ENCODE peak calls at places on chromosome 14, in six cellular contexts. One of them, this sample, is unnamed.

GRCh38 chr14:58954874-58955273 is 233.6 kb upstream of the DAAM1 start:
- DNase-seq in lower leg skin: no peak
- DNase-seq in dorsolateral prefrontal cortex: no peak
- DNase-seq in GM23248: no peak
- DNase-seq in transverse colon: peak; percentile 14
- DNase-seq in foreskin fibroblast: no peak
- DNase-seq in this sample: no peak

GRCh38 chr14:104130974-104131651 is 7.3 kb upstream of the KIF26A start:
- DNase-seq in transverse colon: peak; percentile 66
- DNase-seq in foreskin fibroblast: no peak
- DNase-seq in GM23248: peak; percentile 63
- DNase-seq in dorsolateral prefrontal cortex: no peak
- DNase-seq in lower leg skin: no peak
- DNase-seq in this sample: no peak

GRCh38 chr14:65949711-65950516 is 536.3 kb upstream of the CCDC196 start:
- DNase-seq in transverse colon: peak; percentile 39
- DNase-seq in GM23248: peak; percentile 46
- DNase-seq in dorsolateral prefrontal cortex: no peak
- DNase-seq in lower leg skin: no peak
- DNase-seq in foreskin fibroblast: no peak
- DNase-seq in this sample: no peak

GRCh38 chr14:78345346-78345745 is 175.2 kb downstream of the NRXN3 start:
- DNase-seq in transverse colon: no peak
- DNase-seq in lower leg skin: no peak
- DNase-seq in foreskin fibroblast: no peak
- DNase-seq in dorsolateral prefrontal cortex: no peak
- DNase-seq in GM23248: no peak
- DNase-seq in this sample: no peak

GRCh38 chr14:99454246-99454645 is 26.4 kb downstream of the SETD3 start:
- DNase-seq in GM23248: peak; percentile 21
- DNase-seq in foreskin fibroblast: no peak
- DNase-seq in transverse colon: no peak
- DNase-seq in lower leg skin: no peak
- DNase-seq in dorsolateral prefrontal cortex: no peak
- DNase-seq in this sample: no peak

GRCh38 chr14:58639842-58640484 is 2.2 kb downstream of the DACT1 start:
- DNase-seq in lower leg skin: peak; percentile 24
- DNase-seq in transverse colon: peak; percentile 56
- DNase-seq in GM23248: peak; percentile 89
- DNase-seq in dorsolateral prefrontal cortex: no peak
- DNase-seq in foreskin fibroblast: peak; percentile 83
- DNase-seq in this sample: no peak

GRCh38 chr14:93347850-93348249 is 868 bp downstream of the COX8C start:
- DNase-seq in GM23248: no peak
- DNase-seq in transverse colon: no peak
- DNase-seq in lower leg skin: no peak
- DNase-seq in foreskin fibroblast: no peak
- DNase-seq in dorsolateral prefrontal cortex: no peak
- DNase-seq in this sample: no peak

GRCh38 chr14:60805881-60806569 is 71.5 kb downstream of the MNAT1 start:
- DNase-seq in dorsolateral prefrontal cortex: no peak
- DNase-seq in GM23248: peak; percentile 67
- DNase-seq in transverse colon: no peak
- DNase-seq in lower leg skin: no peak
- DNase-seq in foreskin fibroblast: peak; percentile 64
- DNase-seq in this sample: no peak

GRCh38 chr14:104826197-104826857 is 25.4 kb downstream of the ZBTB42 start:
- DNase-seq in GM23248: peak; percentile 87
- DNase-seq in transverse colon: peak; percentile 95
- DNase-seq in lower leg skin: peak; percentile 85
- DNase-seq in dorsolateral prefrontal cortex: peak; percentile 75
- DNase-seq in foreskin fibroblast: peak; percentile 68
- DNase-seq in this sample: peak; percentile 91

GRCh38 chr14:105201928-105202513 is 20.9 kb upstream of the NUDT14 start:
- DNase-seq in foreskin fibroblast: no peak
- DNase-seq in lower leg skin: no peak
- DNase-seq in transverse colon: no peak
- DNase-seq in GM23248: no peak
- DNase-seq in dorsolateral prefrontal cortex: no peak
- DNase-seq in this sample: no peak

GRCh38 chr14:68486033-68486732 is 306.7 kb downstream of the ZFP36L1 start:
- DNase-seq in transverse colon: no peak
- DNase-seq in dorsolateral prefrontal cortex: no peak
- DNase-seq in GM23248: no peak
- DNase-seq in lower leg skin: no peak
- DNase-seq in foreskin fibroblast: no peak
- DNase-seq in this sample: no peak

GRCh38 chr14:91063119-91063518 is 2.7 kb upstream of the RPS6KA5 start:
- DNase-seq in transverse colon: no peak
- DNase-seq in lower leg skin: no peak
- DNase-seq in GM23248: peak; percentile 2
- DNase-seq in foreskin fibroblast: no peak
- DNase-seq in dorsolateral prefrontal cortex: no peak
- DNase-seq in this sample: peak; percentile 46

GRCh38 chr14:94998702-94999101 is 158.6 kb downstream of the DICER1 start:
- DNase-seq in transverse colon: no peak
- DNase-seq in dorsolateral prefrontal cortex: no peak
- DNase-seq in foreskin fibroblast: no peak
- DNase-seq in GM23248: peak; percentile 16
- DNase-seq in lower leg skin: no peak
- DNase-seq in this sample: no peak

GRCh38 chr14:91817566-91818325 is 49.6 kb downstream of the TC2N start:
- DNase-seq in GM23248: no peak
- DNase-seq in lower leg skin: no peak
- DNase-seq in foreskin fibroblast: no peak
- DNase-seq in transverse colon: no peak
- DNase-seq in dorsolateral prefrontal cortex: no peak
- DNase-seq in this sample: no peak

GRCh38 chr14:66650491-66650911 is 142.6 kb downstream of the GPHN start:
- DNase-seq in GM23248: no peak
- DNase-seq in foreskin fibroblast: no peak
- DNase-seq in lower leg skin: no peak
- DNase-seq in transverse colon: no peak
- DNase-seq in dorsolateral prefrontal cortex: no peak
- DNase-seq in this sample: no peak

GRCh38 chr14:94885481-94886155 is 115.7 kb upstream of the GSC start:
- DNase-seq in dorsolateral prefrontal cortex: no peak
- DNase-seq in foreskin fibroblast: no peak
- DNase-seq in transverse colon: no peak
- DNase-seq in GM23248: no peak
- DNase-seq in lower leg skin: no peak
- DNase-seq in this sample: no peak

GRCh38 chr14:26719514-26719913 is 121.7 kb upstream of the NOVA1 start:
- DNase-seq in dorsolateral prefrontal cortex: no peak
- DNase-seq in transverse colon: no peak
- DNase-seq in GM23248: peak; percentile 78
- DNase-seq in lower leg skin: no peak
- DNase-seq in foreskin fibroblast: peak; percentile 51
- DNase-seq in this sample: no peak

GRCh38 chr14:77058785-77059184 is 30.3 kb upstream of the IRF2BPL start:
- DNase-seq in lower leg skin: no peak
- DNase-seq in foreskin fibroblast: no peak
- DNase-seq in GM23248: no peak
- DNase-seq in dorsolateral prefrontal cortex: no peak
- DNase-seq in transverse colon: no peak
- DNase-seq in this sample: no peak

GRCh38 chr14:103549361-103550311 is 12.8 kb downstream of the BAG5 start:
- DNase-seq in foreskin fibroblast: no peak
- DNase-seq in lower leg skin: no peak
- DNase-seq in GM23248: no peak
- DNase-seq in dorsolateral prefrontal cortex: peak; percentile 80
- DNase-seq in transverse colon: no peak
- DNase-seq in this sample: no peak

GRCh38 chr14:33642641-33643342 is 308.1 kb downstream of the EGLN3 start:
- DNase-seq in lower leg skin: no peak
- DNase-seq in foreskin fibroblast: no peak
- DNase-seq in dorsolateral prefrontal cortex: no peak
- DNase-seq in transverse colon: no peak
- DNase-seq in GM23248: peak; percentile 34
- DNase-seq in this sample: no peak
- H3K4me3 ChIP-seq in lower leg skin: no peak overlapping the region
- H3K4me3 ChIP-seq in foreskin fibroblast: no peak overlapping the region
- H3K4me3 ChIP-seq in dorsolateral prefrontal cortex: no peak overlapping the region
- H3K4me3 ChIP-seq in transverse colon: no peak overlapping the region
- H3K4me3 ChIP-seq in GM23248: no peak overlapping the region
- H3K4me3 ChIP-seq in this sample: no peak overlapping the region

GRCh38 chr14:56796259-56796658 is 14.0 kb downstream of the OTX2 start:
- DNase-seq in transverse colon: no peak
- DNase-seq in foreskin fibroblast: no peak
- DNase-seq in GM23248: no peak
- DNase-seq in lower leg skin: no peak
- DNase-seq in dorsolateral prefrontal cortex: no peak
- DNase-seq in this sample: no peak
- H3K4me3 ChIP-seq in transverse colon: no peak overlapping the region
- H3K4me3 ChIP-seq in foreskin fibroblast: no peak overlapping the region
- H3K4me3 ChIP-seq in GM23248: no peak overlapping the region
- H3K4me3 ChIP-seq in lower leg skin: no peak overlapping the region
- H3K4me3 ChIP-seq in dorsolateral prefrontal cortex: no peak overlapping the region
- H3K4me3 ChIP-seq in this sample: no peak overlapping the region

DNA sequence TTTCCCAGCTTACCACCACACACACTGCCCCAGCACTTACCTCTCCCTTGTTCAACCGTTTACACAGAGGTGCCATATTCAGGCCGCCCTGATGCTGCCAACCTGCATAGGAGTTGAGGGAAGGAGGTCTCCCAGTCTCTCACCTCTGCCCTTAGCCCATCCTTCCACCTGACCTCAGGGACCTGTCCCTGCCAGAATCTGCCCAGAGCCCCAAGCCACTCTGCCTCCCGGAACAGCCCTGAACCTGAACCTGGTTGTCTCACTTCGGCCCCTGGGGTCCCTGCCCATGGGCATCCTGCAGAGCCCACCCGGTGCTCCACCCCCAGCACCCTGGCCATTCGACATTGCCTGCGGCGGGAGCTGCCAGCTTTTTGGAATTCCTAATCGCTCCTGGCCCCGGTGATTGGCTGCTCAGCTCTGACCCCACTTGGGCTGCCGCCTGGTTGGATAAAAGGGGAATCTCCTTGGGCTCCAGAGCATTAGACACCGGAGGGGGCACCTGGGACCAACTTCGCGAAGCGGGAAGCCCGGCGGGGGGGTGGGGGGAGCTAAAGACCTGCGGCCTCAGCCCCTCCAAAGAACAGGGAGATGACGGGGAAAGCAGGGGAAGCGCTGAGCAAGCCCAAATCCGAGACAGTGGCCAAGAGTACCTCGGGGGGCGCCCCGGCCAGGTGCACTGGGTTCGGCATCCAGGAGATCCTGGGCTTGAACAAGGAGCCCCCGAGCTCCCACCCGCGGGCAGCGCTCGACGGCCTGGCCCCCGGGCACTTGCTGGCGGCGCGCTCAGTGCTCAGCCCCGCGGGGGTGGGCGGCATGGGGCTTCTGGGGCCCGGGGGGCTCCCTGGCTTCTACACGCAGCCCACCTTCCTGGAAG is at the start of gene VSX2:
- DNase-seq in dorsolateral prefrontal cortex: no peak
- DNase-seq in GM23248: no peak
- DNase-seq in transverse colon: no peak
- DNase-seq in foreskin fibroblast: no peak
- DNase-seq in lower leg skin: no peak
- DNase-seq in this sample: no peak
- H3K4me3 ChIP-seq in dorsolateral prefrontal cortex: peak within 1 kb of the TSS; percentile 16
- H3K4me3 ChIP-seq in GM23248: no peak within 1 kb of the TSS
- H3K4me3 ChIP-seq in transverse colon: no peak within 1 kb of the TSS
- H3K4me3 ChIP-seq in foreskin fibroblast: no peak within 1 kb of the TSS
- H3K4me3 ChIP-seq in lower leg skin: no peak within 1 kb of the TSS
- H3K4me3 ChIP-seq in this sample: no peak within 1 kb of the TSS

DNA sequence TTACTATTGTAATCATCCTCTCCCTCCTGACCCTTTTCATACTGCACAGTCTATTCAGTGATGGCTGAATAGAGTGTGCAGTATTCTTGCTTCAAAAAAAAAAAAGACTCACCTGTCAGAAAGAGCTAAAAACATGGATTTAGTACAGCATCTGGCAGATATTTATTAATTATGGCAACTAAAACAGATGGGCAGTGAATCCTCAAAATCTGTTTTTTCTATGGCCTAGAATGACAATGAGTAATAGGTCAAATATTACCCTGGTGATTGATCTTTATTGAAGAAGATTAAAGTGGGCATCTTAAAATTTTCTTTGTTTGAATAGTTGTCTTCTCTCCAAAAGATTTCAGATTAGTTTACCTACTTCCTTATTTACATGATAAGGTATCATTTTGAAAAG is 543.6 kb downstream of the FOXG1 start:
- DNase-seq in dorsolateral prefrontal cortex: no peak
- DNase-seq in foreskin fibroblast: no peak
- DNase-seq in GM23248: no peak
- DNase-seq in transverse colon: no peak
- DNase-seq in lower leg skin: no peak
- DNase-seq in this sample: no peak
- H3K4me3 ChIP-seq in dorsolateral prefrontal cortex: no peak overlapping the region
- H3K4me3 ChIP-seq in foreskin fibroblast: no peak overlapping the region
- H3K4me3 ChIP-seq in GM23248: no peak overlapping the region
- H3K4me3 ChIP-seq in transverse colon: no peak overlapping the region
- H3K4me3 ChIP-seq in lower leg skin: no peak overlapping the region
- H3K4me3 ChIP-seq in this sample: no peak overlapping the region

GRCh38 chr14:101595887-101596721 is 34.8 kb downstream of the DIO3 start:
- DNase-seq in dorsolateral prefrontal cortex: peak; percentile 18
- DNase-seq in transverse colon: peak; percentile 14
- DNase-seq in GM23248: no peak
- DNase-seq in foreskin fibroblast: no peak
- DNase-seq in lower leg skin: no peak
- DNase-seq in this sample: no peak
- H3K4me3 ChIP-seq in dorsolateral prefrontal cortex: no peak overlapping the region
- H3K4me3 ChIP-seq in transverse colon: no peak overlapping the region
- H3K4me3 ChIP-seq in GM23248: no peak overlapping the region
- H3K4me3 ChIP-seq in foreskin fibroblast: no peak overlapping the region
- H3K4me3 ChIP-seq in lower leg skin: no peak overlapping the region
- H3K4me3 ChIP-seq in this sample: peak overlapping the region; percentile 31

DNA sequence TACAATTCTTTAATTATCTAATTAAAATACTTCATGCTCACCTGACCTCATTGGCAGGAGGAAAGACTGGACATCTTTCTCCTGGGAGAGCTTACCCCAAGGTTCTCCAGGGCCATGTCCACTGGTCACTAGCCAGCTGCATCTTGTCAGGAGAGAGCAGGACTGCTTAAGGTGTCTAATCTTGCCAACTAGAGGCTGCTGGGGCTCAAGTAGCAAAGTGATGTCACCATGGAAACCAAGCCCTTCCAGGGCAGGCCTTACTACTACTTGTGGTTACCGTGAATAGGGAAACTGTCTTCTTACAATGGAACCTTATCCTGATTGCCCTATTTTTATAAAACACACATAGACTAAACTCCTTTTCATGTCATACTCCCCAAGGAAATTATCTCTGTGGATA is 376.4 kb downstream of the SNAPC1 start:
- DNase-seq in GM23248: no peak
- DNase-seq in dorsolateral prefrontal cortex: no peak
- DNase-seq in foreskin fibroblast: no peak
- DNase-seq in lower leg skin: no peak
- DNase-seq in transverse colon: no peak
- DNase-seq in this sample: no peak
- H3K4me3 ChIP-seq in GM23248: no peak overlapping the region
- H3K4me3 ChIP-seq in dorsolateral prefrontal cortex: no peak overlapping the region
- H3K4me3 ChIP-seq in foreskin fibroblast: no peak overlapping the region
- H3K4me3 ChIP-seq in lower leg skin: no peak overlapping the region
- H3K4me3 ChIP-seq in transverse colon: no peak overlapping the region
- H3K4me3 ChIP-seq in this sample: no peak overlapping the region

This sample was measured in CD8-positive, alpha-beta memory T cell.